ENCODE peak calls at places on chromosomes 13 and 19, in six cellular contexts. Z is foreskin keratinocyte; G is activated T-cell treated with anti-CD3 and anti-CD28 coated beads, Interleukin-2, amount 50 U/mL, for 4 hours; U is body of pancreas; J is activated CD8-positive, alpha-beta T cell treated with anti-CD3 and anti-CD28 coated beads, Interleukin-2, amount 10 ng/mL, durations not matched to agents 7 days and 5 days; S is left lung. T is an unnamed sample.
A peak's percentile ranks its signal among the peaks of the same experiment; 100 is the strongest.

GRCh38 chr19:5112175-5112574 is 143.3 kb downstream of the KDM4B start:
- ATAC-seq in S (no peak), Z (no peak), U (no peak), G (no peak), J (no peak), T (no peak)

GRCh38 chr19:38538793-38539528 is 78.8 kb downstream of the MAP4K1 start:
- ATAC-seq in J (peak; percentile 88), G (peak; percentile 90), U (peak; percentile 28), Z (no peak), S (peak; percentile 33), T (peak; percentile 91)

GRCh38 chr19:54203151-54203611 is 2.5 kb downstream of the RPS9 start:
- ATAC-seq in J (no peak), S (no peak), Z (no peak), U (peak; percentile 4), G (no peak), T (no peak)

GRCh38 chr19:56106397-56106849 is 14.7 kb downstream of the ZNF787 start:
- ATAC-seq in J (no peak), Z (no peak), U (no peak), S (no peak), G (no peak), T (no peak)

GRCh38 chr13:51663980-51664957 is 80.0 kb downstream of the WDFY2 start:
- ATAC-seq in U (no peak), Z (peak; percentile 78), J (no peak), G (no peak), S (no peak), T (no peak)

GRCh38 chr19:8905342-8905741 is 73.2 kb downstream of the MBD3L1 start:
- ATAC-seq in Z (no peak), U (no peak), G (no peak), J (no peak), S (no peak), T (no peak)

GRCh38 chr19:7478173-7478842 is 10.5 kb downstream of the PEX11G start:
- ATAC-seq in S (no peak), U (peak; percentile 8), Z (no peak), G (no peak), J (no peak), T (peak; percentile 2)

GRCh38 chr13:51825165-51825592 is 19.8 kb downstream of the TMEM272 start:
- ATAC-seq in U (no peak), S (no peak), J (peak; percentile 66), G (peak; percentile 50), Z (no peak), T (no peak)

GRCh38 chr19:32041681-32042292 is 303.6 kb upstream of the ZNF507 start:
- ATAC-seq in U (peak; percentile 42), J (no peak), S (peak; percentile 91), G (no peak), Z (no peak), T (no peak)

GRCh38 chr19:42252365-42253244 is 2.3 kb downstream of the ERF start:
- ATAC-seq in Z (peak; percentile 46), G (no peak), U (peak; percentile 7), J (no peak), S (peak; percentile 1), T (no peak)

GRCh38 chr13:74040200-74040599 is 94.0 kb downstream of the KLF12 start:
- ATAC-seq in J (no peak), U (no peak), S (peak; percentile 67), Z (peak; percentile 66), G (peak; percentile 52), T (peak; percentile 82)

GRCh38 chr13:31442605-31443004 is 242.8 kb downstream of the B3GLCT start:
- ATAC-seq in J (no peak), U (no peak), S (no peak), G (no peak), Z (no peak), T (no peak)

GRCh38 chr13:20160346-20161274 is at the start of gene GJA3:
- ATAC-seq in J (peak; percentile 73), S (peak; percentile 62), G (peak; percentile 68), U (no peak), Z (peak; percentile 70), T (peak; percentile 81)

GRCh38 chr13:23789576-23790346 is 99.4 kb downstream of the MIPEP start:
- ATAC-seq in G (no peak), U (no peak), J (no peak), S (peak; percentile 36), Z (no peak), T (no peak)

GRCh38 chr19:2270157-2270571 is 11.8 kb downstream of the PEAK3 start:
- ATAC-seq in Z (no peak), J (no peak), G (no peak), U (peak; percentile 10), S (peak; percentile 5), T (no peak)

GRCh38 chr19:18426416-18426767 is 7.2 kb downstream of the SSBP4 start:
- ATAC-seq in J (no peak), U (no peak), S (no peak), G (no peak), Z (no peak), T (no peak)

GRCh38 chr19:32201661-32202060 is 143.7 kb upstream of the ZNF507 start:
- ATAC-seq in Z (no peak), U (no peak), S (no peak), J (peak; percentile 73), G (peak; percentile 21), T (no peak)

GRCh38 chr19:28435551-28436261 is 777.2 kb downstream of the UQCRFS1 start:
- ATAC-seq in S (no peak), Z (no peak), J (no peak), U (no peak), G (no peak), T (no peak)

GRCh38 chr13:65829241-65830008 is 1400.7 kb downstream of the PCDH9 start:
- ATAC-seq in U (no peak), S (no peak), J (no peak), G (no peak), Z (no peak), T (peak; percentile 36)

GRCh38 chr19:38912600-38913514 is 871 bp upstream of the CCER2 start:
- ATAC-seq in G (no peak), J (no peak), U (no peak), S (peak; percentile 10), Z (no peak), T (peak; percentile 61)